ENCODE peak calls at places on chromosomes 1 and 21, in four cellular contexts. S is GM12878, T is HL-60, D is K562. A is an unnamed sample.

GRCh38 chr1:241101622-241102021 is 255.4 kb downstream of the RGS7 start:
- DNase-seq in S (no peak), D (no peak), T (no peak), A (no peak)

GRCh38 chr1:248421384-248421783 is 18.5 kb downstream of the OR2T1 start:
- DNase-seq in D (no peak), T (no peak), S (no peak), A (no peak)

GRCh38 chr1:67588186-67588865 is 96.7 kb upstream of the GADD45A start:
- DNase-seq in S (no peak), T (no peak), D (no peak), A (no peak)

GRCh38 chr1:162590686-162591085 is 29.2 kb downstream of the UAP1 start:
- DNase-seq in D (no peak), S (no peak), T (no peak), A (no peak)

GRCh38 chr1:17922833-17923232 is 167.7 kb downstream of the ACTL8 start:
- DNase-seq in S (no peak), T (peak; percentile 35), D (peak; percentile 63), A (peak; percentile 31)

GRCh38 chr1:205271277-205271676 is 43.5 kb downstream of the TMCC2 start:
- DNase-seq in D (no peak), S (no peak), T (no peak), A (no peak)

GRCh38 chr21:25733859-25734653 is 648 bp downstream of the ATP5PF start:
- DNase-seq in T (peak; percentile 23), D (peak; percentile 65), S (no peak), A (no peak)

GRCh38 chr1:240004086-240004749 is 87.5 kb upstream of the FMN2 start:
- DNase-seq in S (no peak), D (peak; percentile 49), T (no peak), A (no peak)

GRCh38 chr21:44736291-44737004 is 25.1 kb upstream of the TSPEAR start:
- DNase-seq in T (no peak), S (no peak), D (no peak), A (no peak)

GRCh38 chr1:78676347-78676982 is 26.8 kb downstream of the IFI44 start:
- DNase-seq in S (no peak), T (peak; percentile 24), D (peak; percentile 60), A (peak; percentile 19)

DNA sequence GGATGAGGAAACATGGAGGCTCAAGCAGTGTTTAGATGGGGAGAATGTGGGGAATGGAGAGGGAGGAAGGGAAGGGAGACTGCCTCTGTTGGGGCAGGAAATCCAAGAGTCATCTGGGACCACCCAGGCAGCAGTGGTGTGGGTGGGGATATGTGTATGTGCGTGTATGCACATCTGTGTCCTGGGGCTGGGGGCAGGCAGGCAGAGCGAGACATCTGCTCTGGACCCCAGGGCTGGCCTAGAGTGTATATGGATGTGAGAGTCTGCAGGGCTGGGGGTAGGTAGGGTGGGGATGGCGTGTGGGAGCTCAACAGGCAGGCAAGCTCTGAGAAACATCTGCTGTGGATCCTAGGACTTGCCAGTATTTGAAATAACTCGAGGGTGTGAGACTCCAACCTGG is 3.5 kb downstream of the PTCH2 start:
- DNase-seq in T (no peak), S (no peak), D (no peak), A (no peak)
- TF ChIP-seq SPI1 in T (no peak), S (no peak), D (no peak), A (no peak)

GRCh38 chr1:111565957-111566356 is 53.6 kb upstream of the RAP1A start:
- DNase-seq in T (no peak), D (no peak), S (no peak), A (no peak)
- TF ChIP-seq SPI1 in T (no peak), D (no peak), S (no peak), A (no peak)

GRCh38 chr1:111191496-111191895 is 8.9 kb downstream of the DENND2D start:
- DNase-seq in D (no peak), T (no peak), S (no peak), A (no peak)
- TF ChIP-seq SPI1 in D (no peak), T (no peak), S (no peak), A (no peak)

DNA sequence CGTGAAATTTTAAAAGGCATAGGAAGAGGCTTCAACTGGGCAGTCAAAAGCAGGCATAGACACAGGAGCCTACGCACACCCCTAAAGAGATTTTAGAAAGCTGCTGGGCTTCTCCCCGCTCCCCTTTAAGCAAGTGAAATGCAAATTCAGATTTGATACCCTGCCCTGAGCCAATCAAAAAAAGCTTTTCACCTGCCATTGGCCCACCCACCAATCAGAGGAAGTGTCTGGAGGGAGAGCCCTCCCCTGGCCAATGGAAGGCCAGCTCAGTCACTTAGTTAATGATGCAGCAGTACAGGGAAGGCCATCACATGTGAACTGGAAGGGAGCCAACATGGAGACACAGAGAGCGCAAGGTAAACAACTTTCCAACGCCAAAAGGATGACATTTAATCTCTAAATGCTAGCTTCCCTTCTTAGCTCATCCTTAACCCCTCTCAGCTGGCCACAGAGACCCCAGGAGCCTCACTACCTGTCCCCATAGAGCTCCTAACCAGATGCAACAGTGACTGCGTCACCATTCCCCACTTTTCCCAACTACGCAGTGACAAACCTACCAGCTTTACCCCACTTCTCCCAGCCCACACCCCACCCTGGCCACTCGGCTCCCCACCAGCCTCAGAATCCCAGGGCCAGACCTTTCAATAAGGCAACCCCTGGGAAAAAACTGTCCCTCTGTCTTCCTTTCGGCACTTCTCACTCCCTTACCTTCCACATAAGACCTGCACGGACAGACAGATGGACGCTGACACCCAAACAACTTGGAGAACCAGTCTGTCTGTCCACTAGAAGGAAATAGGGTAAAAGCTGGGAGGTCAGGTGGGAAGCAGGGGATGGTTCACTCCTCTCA is 71.0 kb downstream of the CD46 start:
- DNase-seq in D (peak; percentile 82), S (peak; percentile 96), T (no peak), A (peak; percentile 90)
- TF ChIP-seq SPI1 in D (peak; percentile 10), S (no peak), T (no peak), A (no peak)